ENCODE peak calls at places on chromosomes 13 and 19, in seven cellular contexts. One of them, this sample, is unnamed.

GRCh38 chr19:45641274-45642105 is 2.3 kb upstream of the EML2 start:
- DNase-seq in A549: peak; percentile 98
- DNase-seq in Peyer's patch: peak; percentile 83
- DNase-seq in heart left ventricle: peak; percentile 79
- DNase-seq in vagina: no peak
- DNase-seq in uterus: peak; percentile 57
- DNase-seq in H54: peak; percentile 83
- DNase-seq in this sample: peak; percentile 88

GRCh38 chr19:42111384-42111783 is 20.9 kb downstream of the POU2F2 start:
- DNase-seq in heart left ventricle: no peak
- DNase-seq in A549: no peak
- DNase-seq in uterus: no peak
- DNase-seq in vagina: no peak
- DNase-seq in H54: no peak
- DNase-seq in Peyer's patch: no peak
- DNase-seq in this sample: no peak

GRCh38 chr13:21550918-21551317 is 53.1 kb downstream of the MICU2 start:
- DNase-seq in uterus: no peak
- DNase-seq in H54: no peak
- DNase-seq in A549: no peak
- DNase-seq in Peyer's patch: no peak
- DNase-seq in heart left ventricle: no peak
- DNase-seq in vagina: no peak
- DNase-seq in this sample: no peak

GRCh38 chr19:3637621-3638020 is 11.0 kb upstream of the CACTIN start:
- DNase-seq in heart left ventricle: no peak
- DNase-seq in H54: no peak
- DNase-seq in vagina: no peak
- DNase-seq in A549: no peak
- DNase-seq in uterus: no peak
- DNase-seq in Peyer's patch: no peak
- DNase-seq in this sample: no peak

GRCh38 chr13:109743706-109744453 is 42.5 kb downstream of the IRS2 start:
- DNase-seq in Peyer's patch: no peak
- DNase-seq in heart left ventricle: no peak
- DNase-seq in H54: peak; percentile 84
- DNase-seq in uterus: peak; percentile 24
- DNase-seq in vagina: peak; percentile 34
- DNase-seq in A549: peak; percentile 64
- DNase-seq in this sample: no peak

GRCh38 chr13:79382545-79383275 is 23.3 kb downstream of the RBM26 start:
- DNase-seq in Peyer's patch: no peak
- DNase-seq in heart left ventricle: no peak
- DNase-seq in A549: no peak
- DNase-seq in uterus: no peak
- DNase-seq in vagina: no peak
- DNase-seq in H54: no peak
- DNase-seq in this sample: peak; percentile 7

GRCh38 chr19:48842744-48843162 is 6.5 kb upstream of the HSD17B14 start:
- DNase-seq in Peyer's patch: no peak
- DNase-seq in A549: peak; percentile 71
- DNase-seq in vagina: no peak
- DNase-seq in H54: no peak
- DNase-seq in heart left ventricle: no peak
- DNase-seq in uterus: peak; percentile 37
- DNase-seq in this sample: no peak

GRCh38 chr19:42207767-42208259 is 9.7 kb downstream of the DEDD2 start:
- DNase-seq in vagina: no peak
- DNase-seq in Peyer's patch: no peak
- DNase-seq in uterus: no peak
- DNase-seq in A549: peak; percentile 70
- DNase-seq in H54: peak; percentile 98
- DNase-seq in heart left ventricle: no peak
- DNase-seq in this sample: no peak

GRCh38 chr13:88461272-88462009 is 790.3 kb downstream of the SLITRK5 start:
- DNase-seq in Peyer's patch: no peak
- DNase-seq in H54: no peak
- DNase-seq in uterus: no peak
- DNase-seq in heart left ventricle: no peak
- DNase-seq in A549: no peak
- DNase-seq in vagina: no peak
- DNase-seq in this sample: no peak

GRCh38 chr13:24381539-24382265 is 72.3 kb downstream of the C1QTNF9 start:
- DNase-seq in H54: no peak
- DNase-seq in A549: no peak
- DNase-seq in uterus: no peak
- DNase-seq in Peyer's patch: no peak
- DNase-seq in vagina: no peak
- DNase-seq in heart left ventricle: no peak
- DNase-seq in this sample: no peak

GRCh38 chr13:24386816-24387708 is 77.7 kb downstream of the C1QTNF9 start:
- DNase-seq in heart left ventricle: no peak
- DNase-seq in uterus: no peak
- DNase-seq in Peyer's patch: no peak
- DNase-seq in A549: no peak
- DNase-seq in H54: no peak
- DNase-seq in vagina: no peak
- DNase-seq in this sample: no peak

GRCh38 chr13:24389506-24389905 is 80.1 kb downstream of the C1QTNF9 start:
- DNase-seq in vagina: no peak
- DNase-seq in Peyer's patch: no peak
- DNase-seq in uterus: no peak
- DNase-seq in A549: no peak
- DNase-seq in heart left ventricle: no peak
- DNase-seq in H54: no peak
- DNase-seq in this sample: no peak

DNA sequence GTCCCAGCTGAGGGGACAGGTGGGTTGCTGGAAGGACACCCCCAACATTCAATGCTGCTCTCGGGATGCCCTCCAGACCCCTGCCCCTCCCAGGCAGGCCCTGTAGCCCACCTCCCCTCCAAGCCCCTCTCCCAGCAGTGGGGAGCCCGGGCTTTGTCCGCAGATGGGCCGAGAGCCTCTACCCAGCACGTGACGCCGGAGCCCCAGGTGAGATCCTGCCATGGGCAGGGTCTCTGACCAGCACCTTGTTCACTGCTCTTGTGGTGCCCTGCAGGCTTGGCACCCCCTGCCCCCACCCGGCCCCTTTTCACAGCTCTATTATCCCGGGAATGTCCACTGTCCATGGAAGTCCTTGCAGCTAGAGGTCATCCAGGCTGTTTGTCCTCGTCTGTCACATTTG is 76.5 kb downstream of the C1QTNF9 start:
- DNase-seq in uterus: no peak
- DNase-seq in heart left ventricle: no peak
- DNase-seq in A549: no peak
- DNase-seq in H54: no peak
- DNase-seq in vagina: no peak
- DNase-seq in Peyer's patch: no peak
- DNase-seq in this sample: no peak
- TF ChIP-seq POLR2A in uterus: no peak
- TF ChIP-seq POLR2A in heart left ventricle: no peak
- TF ChIP-seq POLR2A in A549: no peak
- TF ChIP-seq POLR2A in H54: no peak
- TF ChIP-seq POLR2A in vagina: no peak
- TF ChIP-seq POLR2A in Peyer's patch: no peak
- TF ChIP-seq POLR2A in this sample: no peak

GRCh38 chr19:34405892-34406660 is 1.9 kb downstream of the PDCD2L start:
- DNase-seq in heart left ventricle: no peak
- DNase-seq in H54: no peak
- DNase-seq in uterus: no peak
- DNase-seq in vagina: no peak
- DNase-seq in A549: no peak
- DNase-seq in Peyer's patch: no peak
- DNase-seq in this sample: no peak

GRCh38 chr19:34403784-34404108 is 453 bp upstream of the PDCD2L start:
- DNase-seq in vagina: no peak
- DNase-seq in H54: no peak
- DNase-seq in A549: no peak
- DNase-seq in Peyer's patch: no peak
- DNase-seq in uterus: no peak
- DNase-seq in heart left ventricle: no peak
- DNase-seq in this sample: no peak

GRCh38 chr19:34408421-34408820 is 4.2 kb downstream of the PDCD2L start:
- DNase-seq in vagina: no peak
- DNase-seq in Peyer's patch: no peak
- DNase-seq in uterus: no peak
- DNase-seq in heart left ventricle: no peak
- DNase-seq in H54: no peak
- DNase-seq in A549: no peak
- DNase-seq in this sample: no peak

GRCh38 chr19:34402074-34402600 is 2.1 kb upstream of the PDCD2L start:
- DNase-seq in Peyer's patch: no peak
- DNase-seq in A549: peak; percentile 39
- DNase-seq in H54: no peak
- DNase-seq in uterus: no peak
- DNase-seq in heart left ventricle: no peak
- DNase-seq in vagina: no peak
- DNase-seq in this sample: no peak

DNA sequence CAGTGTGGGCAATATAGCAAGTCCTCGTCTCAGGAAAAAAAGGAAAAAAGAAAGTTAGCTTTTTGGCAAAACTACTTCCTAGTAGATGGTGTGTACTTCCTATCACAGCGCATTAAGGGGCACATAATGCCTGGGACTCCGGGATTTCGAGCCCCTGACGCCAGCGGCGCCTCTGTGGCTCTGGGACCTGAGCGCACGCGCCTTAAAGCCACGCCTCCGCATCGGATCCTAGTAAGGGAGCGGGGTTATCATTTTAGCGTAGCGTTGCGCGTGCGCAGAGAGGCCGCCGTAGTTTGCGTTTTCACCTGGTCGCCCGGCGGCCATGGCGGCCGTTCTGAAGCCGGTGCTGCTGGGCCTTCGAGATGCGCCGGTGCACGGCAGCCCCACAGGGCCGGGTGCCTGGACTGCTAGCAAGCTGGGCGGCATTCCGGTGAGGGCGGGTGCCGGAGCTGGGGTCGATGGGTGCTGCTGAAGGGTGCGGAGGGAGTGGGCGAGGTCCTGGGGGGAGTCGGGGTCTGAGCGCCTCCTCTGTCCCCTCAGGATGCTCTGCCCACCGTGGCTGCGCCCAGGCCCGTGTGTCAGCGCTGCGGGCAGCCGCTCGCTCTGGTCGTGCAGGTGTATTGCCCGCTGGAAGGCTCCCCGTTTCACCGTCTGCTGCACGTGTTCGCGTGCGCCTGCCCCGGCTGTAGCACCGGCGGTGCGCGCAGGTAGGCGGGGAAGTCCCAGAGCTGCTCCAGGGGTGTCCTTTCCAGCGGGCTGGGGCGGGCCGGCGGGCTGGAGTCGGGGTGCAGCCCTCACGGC is at the start of gene PDCD2L:
- DNase-seq in A549: peak; percentile 97
- DNase-seq in heart left ventricle: peak; percentile 96
- DNase-seq in Peyer's patch: peak; percentile 93
- DNase-seq in H54: peak; percentile 98
- DNase-seq in vagina: no peak
- DNase-seq in uterus: peak; percentile 90
- DNase-seq in this sample: peak; percentile 95
- TF ChIP-seq POLR2A in A549: peak; percentile 96
- TF ChIP-seq POLR2A in heart left ventricle: peak; percentile 64
- TF ChIP-seq POLR2A in Peyer's patch: peak; percentile 53
- TF ChIP-seq POLR2A in H54: peak; percentile 82
- TF ChIP-seq POLR2A in vagina: no peak
- TF ChIP-seq POLR2A in uterus: no peak
- TF ChIP-seq POLR2A in this sample: peak; percentile 82

GRCh38 chr19:10384580-10384979 is 4.2 kb upstream of the TYK2 start:
- DNase-seq in H54: no peak
- DNase-seq in uterus: no peak
- DNase-seq in Peyer's patch: no peak
- DNase-seq in vagina: no peak
- DNase-seq in A549: no peak
- DNase-seq in heart left ventricle: no peak
- DNase-seq in this sample: no peak

GRCh38 chr19:10379880-10380310 is 477 bp downstream of the TYK2 start:
- DNase-seq in Peyer's patch: no peak
- DNase-seq in A549: no peak
- DNase-seq in uterus: no peak
- DNase-seq in heart left ventricle: no peak
- DNase-seq in H54: no peak
- DNase-seq in vagina: no peak
- DNase-seq in this sample: no peak

GRCh38 chr19:10378124-10378523 is 2.2 kb downstream of the TYK2 start:
- DNase-seq in heart left ventricle: no peak
- DNase-seq in uterus: no peak
- DNase-seq in H54: no peak
- DNase-seq in A549: no peak
- DNase-seq in vagina: no peak
- DNase-seq in Peyer's patch: no peak
- DNase-seq in this sample: no peak

DNA sequence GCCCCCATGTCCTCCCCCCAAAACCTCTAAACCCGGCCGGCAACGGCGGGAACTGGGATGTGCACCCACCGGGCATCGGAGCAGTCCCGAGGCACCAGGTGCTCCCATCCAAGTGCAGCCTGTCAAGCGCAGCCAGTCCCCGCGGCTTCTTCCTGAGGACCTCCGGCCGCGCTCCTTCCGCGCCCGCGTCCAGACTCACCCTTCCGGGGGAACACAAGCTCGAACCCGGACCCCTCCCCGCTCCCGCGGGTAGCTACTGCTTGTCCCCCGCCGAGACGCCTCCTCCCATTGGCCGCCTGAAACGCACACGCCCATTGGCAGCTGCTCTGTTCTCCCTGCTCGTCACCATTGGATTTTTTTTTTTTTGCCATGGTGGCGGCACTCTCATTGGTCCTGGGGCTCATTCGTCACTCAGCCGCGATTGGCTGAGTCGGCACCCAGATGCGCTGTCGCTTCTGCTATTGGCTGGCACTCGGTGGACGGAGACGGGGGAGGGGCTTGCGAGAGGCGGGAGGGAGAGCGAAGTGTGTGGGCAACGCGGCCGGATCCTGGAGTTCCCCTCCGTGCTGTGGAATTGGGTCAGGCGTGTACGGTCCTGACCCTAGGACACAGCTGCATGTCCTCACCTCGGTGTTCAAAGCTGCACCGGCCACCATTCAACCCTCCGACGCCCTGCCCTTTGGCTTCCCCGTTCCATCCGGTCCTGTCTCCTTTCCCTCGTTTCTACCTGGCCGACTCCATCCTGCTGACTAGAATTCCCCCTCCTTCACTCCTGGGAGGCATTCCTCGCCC is at the start of gene TYK2:
- DNase-seq in A549: peak; percentile 96
- DNase-seq in uterus: peak; percentile 97
- DNase-seq in vagina: no peak
- DNase-seq in Peyer's patch: peak; percentile 98
- DNase-seq in H54: peak; percentile 99
- DNase-seq in heart left ventricle: peak; percentile 98
- DNase-seq in this sample: peak; percentile 99
- TF ChIP-seq POLR2A in A549: peak; percentile 86
- TF ChIP-seq POLR2A in uterus: no peak
- TF ChIP-seq POLR2A in vagina: no peak
- TF ChIP-seq POLR2A in Peyer's patch: peak; percentile 65
- TF ChIP-seq POLR2A in H54: peak; percentile 89
- TF ChIP-seq POLR2A in heart left ventricle: peak; percentile 66
- TF ChIP-seq POLR2A in this sample: peak; percentile 88

DNA sequence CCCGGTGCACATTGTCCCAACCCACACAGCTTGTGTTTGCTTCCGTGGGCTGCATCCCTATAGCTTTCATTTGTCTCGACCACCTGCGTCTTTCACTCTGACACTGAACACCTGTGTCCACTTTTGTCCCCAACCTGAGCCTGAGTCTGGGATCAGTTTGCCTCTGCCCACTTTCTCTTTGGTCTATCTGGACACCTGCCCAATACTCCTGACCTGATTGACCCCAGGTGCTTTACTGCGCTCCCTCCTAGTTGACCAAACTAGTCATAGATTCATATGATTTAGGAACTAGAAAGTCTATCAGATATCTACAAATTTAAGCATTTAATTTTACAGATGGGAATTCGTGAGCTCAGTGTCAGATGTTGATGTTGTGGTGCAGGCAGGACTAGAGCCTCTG is 209.9 kb downstream of the DCT start:
- DNase-seq in H54: no peak
- DNase-seq in vagina: no peak
- DNase-seq in A549: no peak
- DNase-seq in Peyer's patch: no peak
- DNase-seq in heart left ventricle: no peak
- DNase-seq in uterus: no peak
- DNase-seq in this sample: no peak
- TF ChIP-seq POLR2A in H54: no peak
- TF ChIP-seq POLR2A in vagina: no peak
- TF ChIP-seq POLR2A in A549: no peak
- TF ChIP-seq POLR2A in Peyer's patch: no peak
- TF ChIP-seq POLR2A in heart left ventricle: no peak
- TF ChIP-seq POLR2A in uterus: no peak
- TF ChIP-seq POLR2A in this sample: no peak